ENCODE peak calls at places on chromosomes 16 and 17, in four cellular contexts. L, W, F and M are unnamed samples.

GRCh38 chr16:24969071-24969470 is 46.1 kb downstream of the ARHGAP17 start:
- DNase-seq in L (no peak), W (no peak), F (no peak), M (no peak)

GRCh38 chr16:81612351-81613170 is 166.5 kb upstream of the PLCG2 start:
- DNase-seq in L (no peak), W (no peak), F (no peak), M (no peak)

GRCh38 chr16:48622456-48623303 is 12.7 kb upstream of the N4BP1 start:
- DNase-seq in L (no peak), W (no peak), F (no peak), M (no peak)

GRCh38 chr17:82931696-82932060 is 91.9 kb upstream of the ZNF750 start:
- DNase-seq in L (peak; percentile 65), W (no peak), F (no peak), M (no peak)

GRCh38 chr16:1474047-1474446 is 781 bp downstream of the CLCN7 start:
- DNase-seq in L (no peak), W (no peak), F (no peak), M (no peak)

GRCh38 chr17:7716901-7717755 is at the start of gene DNAH2:
- DNase-seq in L (peak; percentile 86), W (no peak), F (peak; percentile 21), M (no peak)

GRCh38 chr16:64864232-64864803 is 257.5 kb downstream of the CDH11 start:
- DNase-seq in L (no peak), W (no peak), F (no peak), M (no peak)

GRCh38 chr16:56939801-56940200 is 7.9 kb downstream of the HERPUD1 start:
- DNase-seq in L (no peak), W (no peak), F (no peak), M (no peak)

GRCh38 chr17:27333410-27333980 is 39.6 kb downstream of the WSB1 start:
- DNase-seq in L (no peak), W (no peak), F (no peak), M (no peak)

GRCh38 chr17:17063546-17064122 is 21.4 kb downstream of the MPRIP start:
- DNase-seq in L (peak; percentile 67), W (no peak), F (no peak), M (no peak)

GRCh38 chr16:66204761-66205160 is 161.7 kb upstream of the CDH5 start:
- DNase-seq in L (no peak), W (no peak), F (no peak), M (no peak)

GRCh38 chr16:72282338-72282737 is 110.4 kb upstream of the PMFBP1 start:
- DNase-seq in L (no peak), W (no peak), F (no peak), M (no peak)

GRCh38 chr17:73065376-73065775 is 27.1 kb downstream of the SLC39A11 start:
- DNase-seq in L (no peak), W (no peak), F (no peak), M (no peak)

GRCh38 chr16:56607675-56608042 is 725 bp upstream of the MT2A start:
- DNase-seq in L (no peak), W (no peak), F (no peak), M (no peak)

GRCh38 chr17:82282239-82283207 is 9.0 kb upstream of the CSNK1D start:
- DNase-seq in L (no peak), W (no peak), F (no peak), M (no peak)

GRCh38 chr16:10629592-10629963 is 49.2 kb upstream of the EMP2 start:
- DNase-seq in L (no peak), W (no peak), F (no peak), M (no peak)

GRCh38 chr16:51465026-51465425 is 314.0 kb upstream of the SALL1 start:
- DNase-seq in L (no peak), W (no peak), F (no peak), M (no peak)

GRCh38 chr16:81600275-81600674 is 155.7 kb downstream of the CMIP start:
- DNase-seq in L (no peak), W (no peak), F (no peak), M (no peak)

GRCh38 chr16:58614212-58614611 is 15.4 kb downstream of the CNOT1 start:
- DNase-seq in L (no peak), W (no peak), F (no peak), M (no peak)

GRCh38 chr17:44792276-44792675 is 33.5 kb downstream of the ADAM11 start:
- DNase-seq in L (no peak), W (no peak), F (no peak), M (no peak)

GRCh38 chr17:41404024-41404651 is 6.7 kb upstream of the KRT31 start:
- DNase-seq in L (no peak), W (no peak), F (no peak), M (peak; percentile 72)

GRCh38 chr16:29815032-29815721 is 775 bp upstream of the PAGR1 start:
- DNase-seq in L (no peak), W (peak; percentile 53), F (peak; percentile 53), M (no peak)

GRCh38 chr16:88545781-88546180 is 24.4 kb upstream of the ZC3H18 start:
- DNase-seq in L (no peak), W (no peak), F (no peak), M (no peak)

GRCh38 chr17:53118948-53119347 is 703.8 kb upstream of the KIF2B start:
- DNase-seq in L (no peak), W (no peak), F (no peak), M (no peak)

GRCh38 chr16:4314532-4315184 is 1.2 kb upstream of the GLIS2 start:
- DNase-seq in L (no peak), W (peak; percentile 58), F (no peak), M (no peak)

GRCh38 chr17:35708951-35709350 is 22.5 kb upstream of the RASL10B start:
- DNase-seq in L (no peak), W (no peak), F (no peak), M (no peak)

GRCh38 chr17:78929908-78930775 is 5.0 kb upstream of the TIMP2 start:
- DNase-seq in L (no peak), W (no peak), F (no peak), M (no peak)

GRCh38 chr17:3963214-3964201 is 729 bp downstream of the ATP2A3 start:
- DNase-seq in L (no peak), W (peak; percentile 87), F (peak; percentile 97), M (peak; percentile 86)

GRCh38 chr17:79977711-79978544 is 57.7 kb downstream of the TBC1D16 start:
- DNase-seq in L (peak; percentile 50), W (no peak), F (no peak), M (no peak)

GRCh38 chr17:44935116-44935515 is 12.5 kb downstream of the KIF18B start:
- DNase-seq in L (no peak), W (no peak), F (no peak), M (no peak)

GRCh38 chr16:1991588-1992474 is 2.1 kb downstream of the SYNGR3 start:
- DNase-seq in L (peak; percentile 92), W (peak; percentile 97), F (peak; percentile 98), M (peak; percentile 94)

GRCh38 chr17:42180411-42180921 is 476 bp downstream of the KCNH4 start:
- DNase-seq in L (no peak), W (no peak), F (no peak), M (no peak)

GRCh38 chr16:52528393-52529080 is 18.4 kb downstream of the TOX3 start:
- DNase-seq in L (no peak), W (no peak), F (no peak), M (no peak)

GRCh38 chr17:57782642-57783337 is 37.7 kb upstream of the CCDC182 start:
- DNase-seq in L (no peak), W (no peak), F (no peak), M (no peak)

GRCh38 chr16:3935921-3936320 is 55.4 kb upstream of the CREBBP start:
- DNase-seq in L (peak; percentile 46), W (no peak), F (no peak), M (no peak)

GRCh38 chr17:48259710-48260291 is 152.2 kb downstream of the SNX11 start:
- DNase-seq in L (no peak), W (no peak), F (no peak), M (no peak)

GRCh38 chr17:78836420-78837021 is 4.1 kb downstream of the USP36 start:
- DNase-seq in L (no peak), W (no peak), F (no peak), M (no peak)

GRCh38 chr17:79191270-79191934 is 116.8 kb downstream of the ENGASE start:
- DNase-seq in L (no peak), W (no peak), F (no peak), M (no peak)

DNA sequence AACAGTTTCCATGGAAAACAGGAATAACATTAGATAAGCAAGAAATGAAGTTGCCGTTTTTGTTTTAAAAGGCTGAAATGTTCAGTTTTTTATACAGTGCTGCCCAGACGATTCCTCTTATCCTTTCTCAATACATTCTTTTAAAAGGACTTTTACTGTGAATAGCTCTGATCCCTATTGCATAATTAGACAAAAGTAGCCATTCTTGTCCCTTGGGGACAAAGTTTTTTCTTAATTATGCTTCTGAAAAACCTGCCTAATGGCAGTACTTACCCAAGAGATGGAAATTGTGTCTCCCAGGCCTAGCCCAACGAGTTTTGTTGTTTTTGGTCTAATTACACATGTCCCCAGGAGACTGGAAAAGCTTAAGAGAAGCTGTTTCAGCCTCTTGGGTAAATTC is 27.6 kb downstream of the NXPH3 start:
- DNase-seq in L (no peak), W (no peak), F (no peak), M (no peak)
- H3K27ac ChIP-seq in L (no peak overlapping the region), W (no peak overlapping the region), F (no peak overlapping the region), M (no peak overlapping the region)

GRCh38 chr17:39659286-39660010 is 5.7 kb upstream of the TCAP start:
- DNase-seq in L (no peak), W (no peak), F (no peak), M (no peak)
- H3K4me1 ChIP-seq in L (peaks cover 14% of the 10 kb centered on the region), W (peaks cover 52% of the 10 kb centered on the region), F (peaks cover 9% of the 10 kb centered on the region), M (no peaks in the 10 kb centered on the region)

GRCh38 chr17:2897605-2898004 is 101.4 kb downstream of the RAP1GAP2 start:
- DNase-seq in L (no peak), W (no peak), F (no peak), M (no peak)
- H3K27ac ChIP-seq in L (no peak overlapping the region), W (no peak overlapping the region), F (no peak overlapping the region), M (no peak overlapping the region)

DNA sequence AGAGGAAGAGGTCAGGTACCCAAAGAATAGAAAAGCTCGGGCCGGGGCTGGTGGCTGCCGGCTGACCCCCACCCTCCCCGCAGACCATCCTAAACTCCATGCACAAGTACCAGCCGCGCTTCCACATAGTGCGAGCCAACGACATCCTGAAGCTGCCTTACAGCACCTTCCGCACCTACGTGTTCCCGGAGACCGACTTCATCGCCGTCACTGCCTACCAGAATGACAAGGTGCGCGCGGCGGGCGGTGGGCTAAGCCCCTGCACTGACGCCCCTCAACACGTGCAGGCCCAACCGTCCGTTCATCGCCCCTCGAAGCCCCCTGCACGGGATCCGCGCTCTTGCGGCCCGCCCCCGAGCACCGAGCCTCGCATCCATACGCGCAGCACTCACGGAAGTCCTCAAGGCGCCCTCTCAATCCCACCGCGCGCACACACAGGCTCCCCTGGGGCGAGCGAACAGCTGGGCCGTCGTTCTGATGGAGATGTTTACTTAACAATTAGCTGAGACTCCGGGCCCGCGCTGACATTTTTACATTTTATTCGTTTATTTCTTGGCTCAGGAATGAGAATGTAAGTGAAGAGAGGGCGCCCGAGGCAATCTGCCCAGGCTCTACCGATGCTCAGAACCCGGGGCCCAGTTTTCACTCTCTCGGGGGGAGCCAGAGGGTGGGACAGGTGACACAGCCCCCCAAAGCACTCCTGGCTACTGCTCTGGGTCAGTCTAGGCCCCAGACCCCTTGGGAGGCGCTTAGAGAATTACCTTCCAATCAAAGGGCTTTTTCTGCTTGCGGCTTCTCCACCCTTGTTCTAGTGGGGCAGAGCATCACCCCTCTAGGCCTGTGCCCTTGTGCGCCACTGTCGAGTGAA is 3.6 kb downstream of the TBX2 start:
- DNase-seq in L (no peak), W (no peak), F (no peak), M (no peak)
- H3K4me1 ChIP-seq in L (no peaks in the 10 kb centered on the region), W (peaks cover 58% of the 10 kb centered on the region), F (no peaks in the 10 kb centered on the region), M (peaks cover 51% of the 10 kb centered on the region)